ENCODE peak calls at places on chromosomes 12 and 14, in four cellular contexts. P, R, V and T are unnamed samples.

GRCh38 chr12:24997496-24997895 is 48.6 kb upstream of the BCAT1 start:
- DNase-seq in P (no peak), R (no peak), V (no peak), T (no peak)

GRCh38 chr14:88612981-88613380 is 50.1 kb downstream of the ZC3H14 start:
- DNase-seq in P (no peak), R (no peak), V (no peak), T (no peak)

GRCh38 chr14:89507521-89507920 is 90.5 kb upstream of the FOXN3 start:
- DNase-seq in P (no peak), R (no peak), V (no peak), T (peak)

GRCh38 chr12:106189341-106189740 is 50.6 kb upstream of the NUAK1 start:
- DNase-seq in P (peak), R (no peak), V (no peak), T (no peak)

GRCh38 chr12:105474672-105475071 is 144.2 kb downstream of the C12orf75 start:
- DNase-seq in P (no peak), R (no peak), V (no peak), T (no peak)

GRCh38 chr12:114855678-114856077 is 171.7 kb upstream of the TBX3 start:
- DNase-seq in P (no peak), R (no peak), V (no peak), T (no peak)

GRCh38 chr12:41032386-41032785 is 155.7 kb upstream of the PDZRN4 start:
- DNase-seq in P (no peak), R (no peak), V (no peak), T (no peak)

GRCh38 chr12:20475542-20475941 is 107.2 kb downstream of the PDE3A start:
- DNase-seq in P (no peak), R (no peak), V (no peak), T (no peak)

GRCh38 chr14:87332001-87332400 is 661.0 kb downstream of the GALC start:
- DNase-seq in P (no peak), R (no peak), V (no peak), T (no peak)

GRCh38 chr14:34966413-34966812 is 16.4 kb upstream of the SRP54 start:
- DNase-seq in P (no peak), R (no peak), V (no peak), T (no peak)

GRCh38 chr14:80239631-80240030 is 28.3 kb upstream of the DIO2 start:
- DNase-seq in P (no peak), R (no peak), V (no peak), T (no peak)

GRCh38 chr12:90281156-90281868 is 572.7 kb upstream of the ATP2B1 start:
- DNase-seq in P (no peak), R (no peak), V (no peak), T (no peak)

GRCh38 chr14:51093371-51094281 is 1.3 kb downstream of the TRIM9 start:
- DNase-seq in P (no peak), R (peak), V (peak), T (no peak)

GRCh38 chr12:91355150-91356006 is 172.8 kb upstream of the DCN start:
- DNase-seq in P (peak), R (peak), V (peak), T (peak)

GRCh38 chr12:65121049-65121955 is at the start of gene WIF1:
- DNase-seq in P (no peak), R (peak), V (peak), T (no peak)

GRCh38 chr12:97573901-97574300 is 111.3 kb downstream of the RMST start:
- DNase-seq in P (no peak), R (no peak), V (no peak), T (no peak)

GRCh38 chr12:46177842-46178608 is 90.8 kb downstream of the SLC38A1 start:
- DNase-seq in P (no peak), R (no peak), V (no peak), T (no peak)
- TF ChIP-seq ELF4 in P (no peak), R (no peak), V (no peak), T (no peak)

GRCh38 chr12:124361996-124362395 is 67.1 kb downstream of the RFLNA start:
- DNase-seq in P (no peak), R (no peak), V (no peak), T (no peak)
- TF ChIP-seq ELF4 in P (no peak), R (no peak), V (no peak), T (no peak)

DNA sequence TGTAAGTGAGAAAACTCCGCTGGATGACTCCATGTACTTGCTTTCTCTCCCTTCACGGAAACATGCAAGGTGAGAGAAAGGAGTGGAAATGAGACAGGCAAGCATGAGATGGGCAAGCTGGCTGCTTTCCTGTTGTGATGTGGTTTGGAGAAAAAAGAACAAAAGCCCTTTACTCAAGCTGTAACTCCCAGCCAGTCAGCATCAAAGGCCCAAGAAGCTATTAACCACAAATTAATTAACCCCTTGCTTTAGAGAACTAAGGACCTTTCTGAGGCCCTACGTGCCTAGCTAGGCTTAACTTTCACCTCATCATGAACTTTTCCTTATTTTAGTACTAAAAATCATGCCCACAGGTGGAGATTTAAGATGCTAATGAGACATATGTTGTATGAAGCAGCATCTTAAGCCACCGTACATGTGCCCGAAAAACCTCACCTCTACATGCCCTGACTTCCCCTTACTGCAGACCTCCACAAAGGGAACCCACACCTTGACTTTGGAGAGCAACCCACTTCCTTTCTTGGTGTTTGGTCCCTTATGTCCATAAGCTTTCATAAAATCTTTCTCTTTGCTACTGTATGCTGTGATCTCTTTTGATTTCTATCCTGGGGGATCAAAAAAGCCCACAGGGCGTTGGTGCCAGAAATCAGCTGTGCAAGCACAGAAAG is 87.0 kb downstream of the GALNT8 start:
- DNase-seq in P (no peak), R (no peak), V (no peak), T (no peak)
- TF ChIP-seq ELF4 in P (no peak), R (no peak), V (no peak), T (no peak)

GRCh38 chr12:3988519-3989217 is 115.5 kb upstream of the PARP11 start:
- DNase-seq in P (no peak), R (no peak), V (no peak), T (no peak)
- TF ChIP-seq ELF4 in P (no peak), R (no peak), V (no peak), T (no peak)

GRCh38 chr12:56840922-56841321 is 77.8 kb downstream of the HSD17B6 start:
- DNase-seq in P (no peak), R (no peak), V (no peak), T (no peak)
- TF ChIP-seq ELF4 in P (no peak), R (no peak), V (no peak), T (no peak)

DNA sequence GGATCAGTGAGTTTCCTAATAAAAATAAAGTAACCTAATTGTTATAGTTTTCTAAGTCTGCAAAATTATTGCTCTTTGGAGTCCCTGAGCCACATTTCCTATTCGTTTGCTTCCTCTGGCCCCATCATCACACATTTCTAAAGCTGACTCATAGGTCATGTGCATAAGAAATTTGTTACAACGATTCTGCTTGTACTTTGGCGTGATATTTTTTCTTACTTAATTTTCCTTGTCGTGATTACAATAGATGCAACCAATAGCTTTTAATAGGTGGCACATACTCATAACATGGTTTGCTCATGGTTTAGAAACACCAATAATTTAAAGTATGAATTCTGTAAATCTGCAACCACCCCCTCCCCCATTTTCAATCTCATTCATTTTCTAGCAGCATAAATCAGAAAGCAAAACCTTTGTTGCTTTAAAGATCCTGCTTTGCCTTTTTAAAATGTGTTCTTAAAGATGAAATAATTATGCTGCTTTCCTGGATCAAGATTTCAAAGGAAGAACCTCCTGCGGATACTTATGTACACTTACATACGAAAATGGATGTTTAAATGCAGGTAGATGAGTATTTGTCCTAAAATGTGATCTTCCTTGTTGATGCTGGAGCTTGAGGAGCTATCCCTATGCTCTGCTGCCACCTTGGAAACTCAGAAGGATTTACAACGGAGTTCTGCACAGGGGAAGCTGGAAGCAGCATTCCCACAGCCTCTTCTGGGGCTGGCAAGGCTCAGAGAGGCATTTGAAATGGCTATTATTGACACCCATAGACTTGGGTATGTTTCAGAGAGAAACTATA is 1.7 kb upstream of the FLRT2 start:
- DNase-seq in P (no peak), R (peak), V (no peak), T (peak)
- TF ChIP-seq ELF4 in P (no peak), R (no peak), V (no peak), T (no peak)